ENCODE peak calls at places on chromosomes 5 and 9, in four cellular contexts. One of them, this sample, is unnamed.

GRCh38 chr9:134551657-134552348 is 89.8 kb upstream of the COL5A1 start:
- DNase-seq in mammary epithelial cell: peak; percentile 46
- DNase-seq in DND-41: no peak
- DNase-seq in HTR-8/SVneo: peak; percentile 81
- DNase-seq in this sample: no peak

GRCh38 chr5:135916638-135917263 is 21.1 kb upstream of the IL9 start:
- DNase-seq in mammary epithelial cell: no peak
- DNase-seq in DND-41: no peak
- DNase-seq in HTR-8/SVneo: no peak
- DNase-seq in this sample: no peak

GRCh38 chr9:98822661-98823060 is 15.2 kb downstream of the GALNT12 start:
- DNase-seq in mammary epithelial cell: no peak
- DNase-seq in DND-41: no peak
- DNase-seq in HTR-8/SVneo: no peak
- DNase-seq in this sample: no peak

GRCh38 chr9:130043654-130044623 is 950 bp upstream of the FNBP1 start:
- DNase-seq in mammary epithelial cell: no peak
- DNase-seq in DND-41: no peak
- DNase-seq in HTR-8/SVneo: no peak
- DNase-seq in this sample: no peak

GRCh38 chr5:148808864-148809642 is 17.4 kb upstream of the ADRB2 start:
- DNase-seq in mammary epithelial cell: no peak
- DNase-seq in DND-41: no peak
- DNase-seq in HTR-8/SVneo: no peak
- DNase-seq in this sample: no peak

GRCh38 chr5:136192526-136193395 is at the start of gene SMIM32:
- DNase-seq in mammary epithelial cell: no peak
- DNase-seq in DND-41: no peak
- DNase-seq in HTR-8/SVneo: peak; percentile 23
- DNase-seq in this sample: no peak

GRCh38 chr5:35284364-35284763 is 54.1 kb upstream of the PRLR start:
- DNase-seq in mammary epithelial cell: no peak
- DNase-seq in DND-41: no peak
- DNase-seq in HTR-8/SVneo: no peak
- DNase-seq in this sample: no peak

GRCh38 chr5:116272281-116272941 is 187.6 kb downstream of the COMMD10 start:
- DNase-seq in mammary epithelial cell: no peak
- DNase-seq in DND-41: no peak
- DNase-seq in HTR-8/SVneo: no peak
- DNase-seq in this sample: no peak

GRCh38 chr9:132074736-132075135 is 4.9 kb downstream of the MED27 start:
- DNase-seq in mammary epithelial cell: peak; percentile 43
- DNase-seq in DND-41: no peak
- DNase-seq in HTR-8/SVneo: no peak
- DNase-seq in this sample: no peak

GRCh38 chr5:164475339-164475977 is 970.0 kb downstream of the MAT2B start:
- DNase-seq in mammary epithelial cell: peak; percentile 3
- DNase-seq in DND-41: no peak
- DNase-seq in HTR-8/SVneo: peak; percentile 26
- DNase-seq in this sample: no peak

GRCh38 chr5:170603578-170604565 is 100.1 kb downstream of the KCNIP1 start:
- DNase-seq in mammary epithelial cell: peak; percentile 24
- DNase-seq in DND-41: peak; percentile 60
- DNase-seq in HTR-8/SVneo: peak; percentile 79
- DNase-seq in this sample: no peak

GRCh38 chr9:136538599-136539426 is 7.0 kb downstream of the NOTCH1 start:
- DNase-seq in mammary epithelial cell: no peak
- DNase-seq in DND-41: no peak
- DNase-seq in HTR-8/SVneo: no peak
- DNase-seq in this sample: peak; percentile 36

GRCh38 chr9:21836437-21837161 is 34.2 kb downstream of the MTAP start:
- DNase-seq in mammary epithelial cell: peak; percentile 99
- DNase-seq in DND-41: no peak
- DNase-seq in HTR-8/SVneo: peak; percentile 63
- DNase-seq in this sample: no peak

GRCh38 chr5:96649938-96650540 is 12.1 kb upstream of the CAST start:
- DNase-seq in mammary epithelial cell: no peak
- DNase-seq in DND-41: no peak
- DNase-seq in HTR-8/SVneo: no peak
- DNase-seq in this sample: no peak

GRCh38 chr5:88675758-88676636 is 207.0 kb downstream of the MEF2C start:
- DNase-seq in mammary epithelial cell: no peak
- DNase-seq in DND-41: no peak
- DNase-seq in HTR-8/SVneo: no peak
- DNase-seq in this sample: no peak

GRCh38 chr9:25573281-25573680 is 105.0 kb downstream of the TUSC1 start:
- DNase-seq in mammary epithelial cell: no peak
- DNase-seq in DND-41: no peak
- DNase-seq in HTR-8/SVneo: no peak
- DNase-seq in this sample: no peak

GRCh38 chr5:113059232-113059805 is 82.7 kb downstream of the DCP2 start:
- DNase-seq in mammary epithelial cell: no peak
- DNase-seq in DND-41: no peak
- DNase-seq in HTR-8/SVneo: peak; percentile 82
- DNase-seq in this sample: no peak

GRCh38 chr5:135761746-135762145 is 72.7 kb upstream of the SLC25A48 start:
- DNase-seq in mammary epithelial cell: no peak
- DNase-seq in DND-41: no peak
- DNase-seq in HTR-8/SVneo: no peak
- DNase-seq in this sample: no peak

GRCh38 chr9:16532681-16533450 is 337.6 kb downstream of the BNC2 start:
- DNase-seq in mammary epithelial cell: peak; percentile 79
- DNase-seq in DND-41: no peak
- DNase-seq in HTR-8/SVneo: no peak
- DNase-seq in this sample: no peak

GRCh38 chr5:3175416-3175815 is 420.2 kb upstream of the IRX1 start:
- DNase-seq in mammary epithelial cell: no peak
- DNase-seq in DND-41: no peak
- DNase-seq in HTR-8/SVneo: no peak
- DNase-seq in this sample: no peak

GRCh38 chr5:35282805-35283204 is 52.5 kb upstream of the PRLR start:
- DNase-seq in mammary epithelial cell: no peak
- DNase-seq in DND-41: no peak
- DNase-seq in HTR-8/SVneo: no peak
- DNase-seq in this sample: no peak

GRCh38 chr5:155514105-155514563 is 500.6 kb downstream of the KIF4B start:
- DNase-seq in mammary epithelial cell: peak; percentile 94
- DNase-seq in DND-41: no peak
- DNase-seq in HTR-8/SVneo: no peak
- DNase-seq in this sample: no peak

GRCh38 chr5:139676406-139676805 is 28.3 kb downstream of the CXXC5 start:
- DNase-seq in mammary epithelial cell: no peak
- DNase-seq in DND-41: no peak
- DNase-seq in HTR-8/SVneo: no peak
- DNase-seq in this sample: no peak

GRCh38 chr5:114305402-114306207 is 56.3 kb upstream of the KCNN2 start:
- DNase-seq in mammary epithelial cell: peak; percentile 6
- DNase-seq in DND-41: no peak
- DNase-seq in HTR-8/SVneo: no peak
- DNase-seq in this sample: no peak

GRCh38 chr5:22998775-22999174 is 145.6 kb upstream of the CDH12 start:
- DNase-seq in mammary epithelial cell: no peak
- DNase-seq in DND-41: no peak
- DNase-seq in HTR-8/SVneo: no peak
- DNase-seq in this sample: no peak

GRCh38 chr5:179143446-179143845 is 83.3 kb downstream of the ZNF354C start:
- DNase-seq in mammary epithelial cell: no peak
- DNase-seq in DND-41: no peak
- DNase-seq in HTR-8/SVneo: no peak
- DNase-seq in this sample: no peak

GRCh38 chr5:74056789-74057164 is 430.8 kb downstream of the ARHGEF28 start:
- DNase-seq in mammary epithelial cell: peak; percentile 47
- DNase-seq in DND-41: no peak
- DNase-seq in HTR-8/SVneo: peak; percentile 15
- DNase-seq in this sample: no peak

GRCh38 chr5:140481758-140482157 is 65.7 kb upstream of the EIF4EBP3 start:
- DNase-seq in mammary epithelial cell: peak; percentile 1
- DNase-seq in DND-41: no peak
- DNase-seq in HTR-8/SVneo: no peak
- DNase-seq in this sample: no peak

GRCh38 chr5:170159947-170160346 is 54.2 kb downstream of the FOXI1 start:
- DNase-seq in mammary epithelial cell: no peak
- DNase-seq in DND-41: no peak
- DNase-seq in HTR-8/SVneo: no peak
- DNase-seq in this sample: no peak

GRCh38 chr5:76270214-76270613 is 132.9 kb upstream of the IQGAP2 start:
- DNase-seq in mammary epithelial cell: peak; percentile 81
- DNase-seq in DND-41: no peak
- DNase-seq in HTR-8/SVneo: no peak
- DNase-seq in this sample: no peak

GRCh38 chr5:180976518-180976917 is 12.1 kb upstream of the BTNL3 start:
- DNase-seq in mammary epithelial cell: no peak
- DNase-seq in DND-41: no peak
- DNase-seq in HTR-8/SVneo: no peak
- DNase-seq in this sample: no peak

GRCh38 chr9:84439253-84439652 is 98.7 kb upstream of the SLC28A3 start:
- DNase-seq in mammary epithelial cell: no peak
- DNase-seq in DND-41: no peak
- DNase-seq in HTR-8/SVneo: no peak
- DNase-seq in this sample: no peak

GRCh38 chr5:3997670-3998069 is 402.0 kb downstream of the IRX1 start:
- DNase-seq in mammary epithelial cell: no peak
- DNase-seq in DND-41: peak; percentile 60
- DNase-seq in HTR-8/SVneo: no peak
- DNase-seq in this sample: no peak

GRCh38 chr5:103582364-103582763 is 19.8 kb upstream of the NUDT12 start:
- DNase-seq in mammary epithelial cell: peak; percentile 32
- DNase-seq in DND-41: peak; percentile 24
- DNase-seq in HTR-8/SVneo: no peak
- DNase-seq in this sample: no peak

GRCh38 chr9:114827658-114828360 is 22.0 kb upstream of the TNFSF15 start:
- DNase-seq in mammary epithelial cell: no peak
- DNase-seq in DND-41: no peak
- DNase-seq in HTR-8/SVneo: no peak
- DNase-seq in this sample: no peak

GRCh38 chr5:157143127-157143959 is 678 bp upstream of the MED7 start:
- DNase-seq in mammary epithelial cell: no peak
- DNase-seq in DND-41: peak; percentile 70
- DNase-seq in HTR-8/SVneo: peak; percentile 61
- DNase-seq in this sample: peak; percentile 35

This sample was measured in CD8-positive, alpha-beta T cell.